ENCODE peak calls at places on chromosomes 11 and 22, in four cellular contexts. One of them, this sample, is unnamed.

GRCh38 chr11:96506953-96507354 is 117.1 kb downstream of the JRKL start:
- DNase-seq in neural crest cell: no peak
- DNase-seq in left cardiac atrium: no peak
- DNase-seq in ELR: no peak
- DNase-seq in this sample: no peak

GRCh38 chr11:4019891-4020290 is 74.7 kb upstream of the RRM1 start:
- DNase-seq in neural crest cell: no peak
- DNase-seq in left cardiac atrium: no peak
- DNase-seq in ELR: no peak
- DNase-seq in this sample: no peak

GRCh38 chr11:73244589-73245240 is 26.6 kb downstream of the P2RY2 start:
- DNase-seq in neural crest cell: no peak
- DNase-seq in left cardiac atrium: no peak
- DNase-seq in ELR: no peak
- DNase-seq in this sample: no peak

GRCh38 chr11:57230797-57231538 is 6.1 kb downstream of the APLNR start:
- DNase-seq in neural crest cell: no peak
- DNase-seq in left cardiac atrium: peak
- DNase-seq in ELR: no peak
- DNase-seq in this sample: no peak

GRCh38 chr11:94959179-94959578 is 14.2 kb downstream of the CWC15 start:
- DNase-seq in neural crest cell: no peak
- DNase-seq in left cardiac atrium: no peak
- DNase-seq in ELR: no peak
- DNase-seq in this sample: no peak

GRCh38 chr11:90220391-90220790 is 2.5 kb downstream of the CHORDC1 start:
- DNase-seq in neural crest cell: no peak
- DNase-seq in left cardiac atrium: no peak
- DNase-seq in ELR: peak
- DNase-seq in this sample: no peak

GRCh38 chr11:123302751-123303195 is 107.7 kb upstream of the CLMP start:
- DNase-seq in neural crest cell: no peak
- DNase-seq in left cardiac atrium: no peak
- DNase-seq in ELR: peak
- DNase-seq in this sample: no peak

GRCh38 chr22:26585104-26585790 is 4.7 kb downstream of the TPST2 start:
- DNase-seq in neural crest cell: no peak
- DNase-seq in left cardiac atrium: peak
- DNase-seq in ELR: peak
- DNase-seq in this sample: no peak

GRCh38 chr11:124801636-124802312 is 1.6 kb upstream of the MSANTD2 start:
- DNase-seq in neural crest cell: no peak
- DNase-seq in left cardiac atrium: no peak
- DNase-seq in ELR: no peak
- DNase-seq in this sample: no peak

GRCh38 chr11:132744771-132745170 is 787.5 kb downstream of the OPCML start:
- DNase-seq in neural crest cell: no peak
- DNase-seq in left cardiac atrium: no peak
- DNase-seq in ELR: peak
- DNase-seq in this sample: no peak

GRCh38 chr22:19874307-19875060 is 19.8 kb upstream of the GNB1L start:
- DNase-seq in neural crest cell: no peak
- DNase-seq in left cardiac atrium: peak
- DNase-seq in ELR: no peak
- DNase-seq in this sample: no peak

GRCh38 chr11:79237111-79237510 is 203.7 kb downstream of the TENM4 start:
- DNase-seq in neural crest cell: no peak
- DNase-seq in left cardiac atrium: no peak
- DNase-seq in ELR: no peak
- DNase-seq in this sample: no peak

GRCh38 chr22:25282671-25283561 is 63.5 kb downstream of the CRYBB2 start:
- DNase-seq in neural crest cell: peak
- DNase-seq in left cardiac atrium: no peak
- DNase-seq in ELR: no peak
- DNase-seq in this sample: peak

GRCh38 chr11:5441414-5441813 is at the start of gene OR51I1:
- DNase-seq in neural crest cell: no peak
- DNase-seq in left cardiac atrium: no peak
- DNase-seq in ELR: no peak
- DNase-seq in this sample: no peak

GRCh38 chr11:96748639-96749370 is 359.0 kb downstream of the JRKL start:
- DNase-seq in neural crest cell: no peak
- DNase-seq in left cardiac atrium: no peak
- DNase-seq in ELR: peak
- DNase-seq in this sample: no peak

GRCh38 chr11:38824573-38824972 is 2226.5 kb upstream of the RAG2 start:
- DNase-seq in neural crest cell: no peak
- DNase-seq in left cardiac atrium: no peak
- DNase-seq in ELR: peak
- DNase-seq in this sample: peak

GRCh38 chr11:7513210-7514098 is at the start of gene PPFIBP2:
- DNase-seq in neural crest cell: peak
- DNase-seq in left cardiac atrium: peak
- DNase-seq in ELR: peak
- DNase-seq in this sample: peak

GRCh38 chr11:79366218-79366617 is 74.6 kb downstream of the TENM4 start:
- DNase-seq in neural crest cell: no peak
- DNase-seq in left cardiac atrium: no peak
- DNase-seq in ELR: no peak
- DNase-seq in this sample: no peak

GRCh38 chr11:119056397-119056999 is 507 bp downstream of the HYOU1 start:
- DNase-seq in neural crest cell: peak
- DNase-seq in left cardiac atrium: peak
- DNase-seq in ELR: peak
- DNase-seq in this sample: no peak

GRCh38 chr11:43833657-43834073 is 47.0 kb upstream of the ALKBH3 start:
- DNase-seq in neural crest cell: no peak
- DNase-seq in left cardiac atrium: no peak
- DNase-seq in ELR: peak
- DNase-seq in this sample: no peak

GRCh38 chr11:96356837-96357236 is 13.8 kb upstream of the MAML2 start:
- DNase-seq in neural crest cell: no peak
- DNase-seq in left cardiac atrium: no peak
- DNase-seq in ELR: no peak
- DNase-seq in this sample: no peak

GRCh38 chr22:46056169-46057041 is 79.4 kb upstream of the WNT7B start:
- DNase-seq in neural crest cell: no peak
- DNase-seq in left cardiac atrium: peak
- DNase-seq in ELR: peak
- DNase-seq in this sample: no peak

GRCh38 chr22:18031670-18032454 is 7.5 kb upstream of the MICAL3 start:
- DNase-seq in neural crest cell: no peak
- DNase-seq in left cardiac atrium: no peak
- DNase-seq in ELR: peak
- DNase-seq in this sample: no peak

GRCh38 chr11:67252831-67253239 is 13.4 kb upstream of the GRK2 start:
- DNase-seq in neural crest cell: no peak
- DNase-seq in left cardiac atrium: no peak
- DNase-seq in ELR: peak
- DNase-seq in this sample: no peak

GRCh38 chr11:70099578-70100282 is 21.6 kb downstream of the ANO1 start:
- DNase-seq in neural crest cell: no peak
- DNase-seq in left cardiac atrium: no peak
- DNase-seq in ELR: no peak
- DNase-seq in this sample: no peak

GRCh38 chr22:49678842-49679170 is 148.9 kb downstream of the BRD1 start:
- DNase-seq in neural crest cell: no peak
- DNase-seq in left cardiac atrium: no peak
- DNase-seq in ELR: no peak
- DNase-seq in this sample: no peak

GRCh38 chr11:29343465-29344333 is 673.1 kb downstream of the KCNA4 start:
- DNase-seq in neural crest cell: peak
- DNase-seq in left cardiac atrium: peak
- DNase-seq in ELR: peak
- DNase-seq in this sample: no peak

GRCh38 chr11:3153291-3153861 is 11.7 kb downstream of the OSBPL5 start:
- DNase-seq in neural crest cell: no peak
- DNase-seq in left cardiac atrium: peak
- DNase-seq in ELR: peak
- DNase-seq in this sample: no peak

GRCh38 chr22:46105494-46106278 is 44.6 kb upstream of the PPARA start:
- DNase-seq in neural crest cell: no peak
- DNase-seq in left cardiac atrium: peak
- DNase-seq in ELR: no peak
- DNase-seq in this sample: no peak

GRCh38 chr11:61976420-61976800 is 9.0 kb upstream of the FTH1 start:
- DNase-seq in neural crest cell: no peak
- DNase-seq in left cardiac atrium: no peak
- DNase-seq in ELR: no peak
- DNase-seq in this sample: no peak

GRCh38 chr11:78197816-78198215 is 9.1 kb downstream of the USP35 start:
- DNase-seq in neural crest cell: no peak
- DNase-seq in left cardiac atrium: no peak
- DNase-seq in ELR: no peak
- DNase-seq in this sample: no peak

GRCh38 chr22:44807232-44807631 is 54.9 kb downstream of the ARHGAP8 start:
- DNase-seq in neural crest cell: no peak
- DNase-seq in left cardiac atrium: no peak
- DNase-seq in ELR: no peak
- DNase-seq in this sample: no peak

This sample was measured in NT2/D1.